ENCODE peak calls at places on chromosomes 6 and 20, in seven cellular contexts. O, A, W, T, M, P and D are unnamed samples.

GRCh38 chr6:37210313-37210898 is 40.5 kb downstream of the PIM1 start:
- DNase-seq in M (peak), A (peak), W (peak), O (peak), P (peak), T (peak), D (peak)

GRCh38 chr20:13855613-13856012 is 70.8 kb downstream of the NDUFAF5 start:
- DNase-seq in W (no peak), P (no peak), M (no peak), T (no peak), A (no peak), O (no peak), D (no peak)

GRCh38 chr20:12395404-12396159 is 477.9 kb downstream of the BTBD3 start:
- DNase-seq in A (peak), T (no peak), O (peak), W (no peak), M (no peak), P (no peak), D (no peak)

GRCh38 chr6:53517021-53517420 is 27.9 kb downstream of the GCLC start:
- DNase-seq in O (no peak), P (no peak), M (no peak), T (no peak), A (peak), W (no peak), D (no peak)

GRCh38 chr6:11806561-11807317 is 28.1 kb upstream of the ADTRP start:
- DNase-seq in P (no peak), A (peak), W (no peak), M (no peak), T (no peak), O (no peak), D (peak)

GRCh38 chr6:107318100-107318736 is 141.1 kb downstream of the PDSS2 start:
- DNase-seq in W (peak), T (peak), P (peak), A (peak), O (peak), M (no peak), D (peak)

GRCh38 chr6:27688014-27688586 is 215.2 kb upstream of the ZNF184 start:
- DNase-seq in W (peak), O (peak), A (peak), P (peak), T (peak), M (peak), D (peak)

GRCh38 chr20:11411765-11412164 is 505.9 kb upstream of the BTBD3 start:
- DNase-seq in O (no peak), W (no peak), A (no peak), P (no peak), M (no peak), T (no peak), D (no peak)

GRCh38 chr6:1485678-1486077 is 96.3 kb downstream of the FOXF2 start:
- DNase-seq in M (no peak), A (peak), P (peak), T (peak), W (peak), O (peak), D (peak)

GRCh38 chr20:35562541-35563110 is 20.7 kb downstream of the ERGIC3 start:
- DNase-seq in W (no peak), M (peak), O (no peak), P (no peak), T (no peak), A (no peak), D (no peak)

GRCh38 chr6:137764464-137764863 is 102.6 kb upstream of the TNFAIP3 start:
- DNase-seq in P (no peak), O (peak), M (no peak), T (peak), A (peak), W (peak), D (peak)

GRCh38 chr20:50052952-50053789 is 59.8 kb downstream of the UBE2V1 start:
- DNase-seq in P (no peak), T (no peak), O (no peak), W (no peak), A (no peak), M (no peak), D (no peak)

GRCh38 chr6:1335367-1336037 is 23.6 kb downstream of the FOXQ1 start:
- DNase-seq in A (peak), T (peak), W (peak), O (peak), P (no peak), M (no peak), D (no peak)

GRCh38 chr20:35954907-35955251 is 577 bp upstream of the SCAND1 start:
- DNase-seq in M (no peak), O (peak), T (peak), P (peak), A (peak), W (peak), D (peak)

GRCh38 chr6:154509421-154510143 is 903 bp downstream of the CNKSR3 start:
- DNase-seq in A (peak), O (peak), T (no peak), W (peak), M (no peak), P (no peak), D (peak)

DNA sequence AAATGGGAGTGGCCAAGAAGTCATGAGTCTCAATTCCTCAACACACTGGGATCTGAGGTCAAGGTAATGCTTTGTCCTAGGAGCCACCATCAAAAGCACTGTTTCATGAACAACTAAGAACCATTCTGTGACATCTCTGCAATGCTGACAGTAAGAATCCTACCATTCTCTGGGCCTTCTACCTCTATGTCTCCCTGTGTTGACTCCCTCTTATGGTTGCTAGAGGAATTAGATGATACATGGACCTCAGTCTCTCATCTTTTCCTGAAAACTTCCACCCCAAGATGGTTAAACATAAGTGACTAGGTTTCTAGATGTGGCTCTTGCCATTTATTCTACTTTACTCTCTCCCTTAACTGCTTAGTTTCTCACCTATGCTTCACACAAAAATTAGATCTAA is 9.1 kb downstream of the MTRF1L start:
- DNase-seq in P (peak), M (no peak), T (no peak), O (no peak), A (peak), W (no peak), D (no peak)
- TF ChIP-seq CTCF in P (no peak), M (no peak), T (no peak), O (peak), A (peak), W (peak), D (peak)

DNA sequence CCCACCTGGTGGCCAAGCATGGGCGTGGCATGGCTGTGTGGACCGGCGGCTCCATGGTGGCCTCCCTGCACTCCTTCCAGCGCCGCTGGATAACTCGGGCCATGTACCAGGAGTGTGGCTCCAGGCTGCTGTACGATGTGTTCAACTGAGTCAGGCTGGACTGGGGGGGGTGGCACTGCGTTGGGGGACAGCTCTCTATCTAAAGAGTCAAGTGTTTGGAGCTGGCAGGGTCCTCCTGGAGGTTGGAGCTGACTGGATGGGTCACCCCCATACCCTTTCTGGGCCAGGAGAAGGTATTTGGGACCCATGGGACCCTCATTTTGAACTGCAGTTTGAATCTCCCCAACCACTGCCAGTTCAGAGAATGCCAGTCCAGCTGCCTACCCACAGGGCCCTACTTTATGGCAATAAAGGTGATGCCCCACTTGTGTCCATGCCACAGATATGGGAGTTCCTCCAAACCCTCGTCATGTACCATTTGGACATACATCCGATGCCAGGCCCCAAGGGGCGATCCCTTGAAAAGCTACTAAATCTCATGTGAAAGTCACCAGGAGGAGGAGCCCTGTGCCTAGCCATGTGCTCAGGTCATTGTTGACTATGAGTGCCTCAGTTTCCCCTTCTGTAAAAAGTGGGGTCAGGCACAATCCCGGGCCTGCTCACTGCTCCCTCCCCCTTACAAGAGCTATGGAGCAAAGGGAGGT is 1.5 kb downstream of the ACTL10 start:
- DNase-seq in O (no peak), P (peak), A (no peak), M (peak), T (no peak), W (no peak), D (peak)
- TF ChIP-seq CTCF in O (peak), P (no peak), A (peak), M (peak), T (peak), W (no peak), D (peak)

GRCh38 chr6:127893541-127893940 is 7.3 kb downstream of the THEMIS start:
- DNase-seq in A (no peak), P (no peak), O (no peak), W (no peak), M (no peak), T (no peak), D (no peak)
- TF ChIP-seq CTCF in A (no peak), P (no peak), O (no peak), W (no peak), M (no peak), T (no peak), D (no peak)

DNA sequence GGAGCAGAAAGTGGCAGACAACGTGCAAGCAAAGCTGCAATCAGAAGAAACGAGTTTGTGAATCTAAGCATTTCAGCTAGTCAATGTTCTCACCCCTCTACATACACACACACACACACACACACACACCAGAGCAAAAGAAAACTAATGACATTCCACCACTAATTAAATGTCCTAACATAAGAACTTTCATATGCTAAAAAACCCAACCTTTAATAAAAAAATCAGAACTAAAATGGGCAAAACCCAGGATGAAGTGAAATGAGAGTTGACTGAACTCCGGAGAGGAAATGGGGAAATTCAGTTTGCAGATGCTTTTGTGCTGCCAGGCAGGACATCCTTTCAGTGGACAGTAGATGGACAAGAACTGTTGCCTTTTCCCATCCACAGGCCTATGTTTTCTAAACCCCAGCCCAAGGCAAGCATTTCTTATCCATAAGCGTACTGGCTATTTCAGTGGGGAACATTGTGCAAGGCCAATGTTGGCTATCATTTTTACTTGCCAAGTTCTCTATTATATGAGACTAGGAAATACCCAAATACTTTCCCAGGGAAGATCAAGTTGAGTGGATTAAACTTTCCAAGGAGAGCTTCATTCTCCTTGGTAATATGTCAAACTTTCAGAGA is 27.2 kb downstream of the RIN2 start:
- DNase-seq in P (no peak), A (peak), T (no peak), W (peak), O (peak), M (no peak), D (no peak)
- TF ChIP-seq CTCF in P (no peak), A (no peak), T (no peak), W (no peak), O (no peak), M (peak), D (no peak)

GRCh38 chr20:63178889-63179751 is 36.8 kb downstream of the YTHDF1 start:
- DNase-seq in M (no peak), T (peak), O (no peak), P (no peak), A (peak), W (peak), D (peak)
- TF ChIP-seq CTCF in M (no peak), T (peak), O (peak), P (peak), A (peak), W (peak), D (peak)

GRCh38 chr6:164216368-164216767 is 801.9 kb downstream of the QKI start:
- DNase-seq in M (no peak), T (no peak), A (no peak), W (no peak), O (no peak), P (no peak), D (no peak)
- TF ChIP-seq CTCF in M (no peak), T (no peak), A (no peak), W (no peak), O (no peak), P (no peak), D (no peak)

GRCh38 chr6:87672641-87673040 is 29.4 kb downstream of the AKIRIN2 start:
- DNase-seq in P (no peak), M (no peak), T (no peak), A (no peak), O (no peak), W (no peak), D (no peak)
- TF ChIP-seq CTCF in P (no peak), M (no peak), T (no peak), A (no peak), O (no peak), W (no peak), D (no peak)

DNA sequence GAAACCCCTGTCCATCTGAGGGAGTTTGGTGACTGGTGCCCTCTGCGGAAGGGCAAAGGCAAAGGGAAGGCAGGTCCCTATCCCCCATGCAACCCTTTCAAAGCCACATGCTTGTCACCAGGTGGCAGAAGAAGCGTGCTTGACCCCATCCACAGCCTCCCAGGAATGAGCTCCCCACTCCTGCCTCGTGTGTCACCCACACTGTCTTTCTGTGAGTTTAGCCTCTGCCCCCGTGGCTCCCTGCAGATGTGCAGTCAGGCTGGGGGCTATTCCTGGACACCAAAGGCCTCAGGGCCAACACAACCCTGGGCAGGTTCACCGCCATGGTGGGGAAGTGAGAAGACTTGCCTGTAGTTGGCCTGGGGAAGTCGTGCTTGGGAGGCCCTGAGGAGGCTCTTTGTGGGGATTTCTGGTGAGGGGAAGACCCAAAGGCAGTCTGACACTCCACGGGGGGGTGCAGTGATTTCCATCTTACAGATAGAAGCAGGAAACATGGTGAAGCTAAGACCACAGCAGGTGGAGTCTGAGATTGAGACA is 16.6 kb upstream of the PCMTD2 start:
- DNase-seq in O (no peak), T (no peak), P (no peak), M (no peak), W (no peak), A (no peak), D (peak)
- TF ChIP-seq CTCF in O (no peak), T (no peak), P (no peak), M (no peak), W (no peak), A (no peak), D (no peak)